ENCODE peak calls at places on chromosomes 12 and 14, in eight cellular contexts. L is progenitor cell of endocrine pancreas, H is HCT116, N is NB4, X is fibroblast of the aortic adventitia, E is heart right ventricle, T is uterus, I is breast epithelium. U is an unnamed sample.

GRCh38 chr14:38042356-38042755 is 165.3 kb upstream of the SSTR1 start:
- DNase-seq in L (no peak), H (peak), N (no peak), X (peak), E (no peak), T (no peak), I (no peak), U (no peak)

GRCh38 chr12:75239987-75240386 is 30.3 kb upstream of the KCNC2 start:
- DNase-seq in L (no peak), H (no peak), N (no peak), X (no peak), E (no peak), T (no peak), I (no peak), U (no peak)

GRCh38 chr14:22375321-22375930 is 213.6 kb downstream of the DAD1 start:
- DNase-seq in L (no peak), H (peak), N (peak), X (peak), E (no peak), T (no peak), I (no peak), U (no peak)

GRCh38 chr12:107914460-107914977 is 140.0 kb downstream of the ASCL4 start:
- DNase-seq in L (no peak), H (no peak), N (no peak), X (no peak), E (no peak), T (no peak), I (no peak), U (no peak)

GRCh38 chr14:73153272-73153671 is 17.0 kb downstream of the PSEN1 start:
- DNase-seq in L (no peak), H (no peak), N (no peak), X (peak), E (no peak), T (no peak), I (no peak), U (no peak)

GRCh38 chr12:43148711-43149110 is 403.3 kb downstream of the ADAMTS20 start:
- DNase-seq in L (no peak), H (no peak), N (peak), X (peak), E (no peak), T (no peak), I (no peak), U (no peak)

GRCh38 chr14:50462111-50462510 is 65.4 kb upstream of the CDKL1 start:
- DNase-seq in L (no peak), H (no peak), N (no peak), X (no peak), E (no peak), T (no peak), I (no peak), U (no peak)

GRCh38 chr12:25984759-25985158 is 26.3 kb downstream of the RASSF8 start:
- DNase-seq in L (no peak), H (no peak), N (no peak), X (no peak), E (no peak), T (no peak), I (no peak), U (no peak)

GRCh38 chr14:35435177-35435576 is 30.6 kb upstream of the NFKBIA start:
- DNase-seq in L (no peak), H (no peak), N (no peak), X (peak), E (no peak), T (no peak), I (no peak), U (no peak)

GRCh38 chr14:35441160-35441559 is 36.6 kb upstream of the NFKBIA start:
- DNase-seq in L (no peak), H (no peak), N (no peak), X (no peak), E (no peak), T (no peak), I (no peak), U (no peak)

GRCh38 chr14:35444104-35444503 is 39.6 kb upstream of the NFKBIA start:
- DNase-seq in L (no peak), H (no peak), N (no peak), X (no peak), E (no peak), T (no peak), I (no peak), U (no peak)

GRCh38 chr14:35438910-35439713 is 34.6 kb upstream of the NFKBIA start:
- DNase-seq in L (no peak), H (peak), N (peak), X (peak), E (no peak), T (no peak), I (no peak), U (no peak)
- TF ChIP-seq CTCF in L (peak), H (peak), N (peak), X (peak), E (peak), T (no peak), I (no peak), U (peak)

GRCh38 chr12:45292486-45293195 is 76.7 kb downstream of the ANO6 start:
- DNase-seq in L (no peak), H (no peak), N (no peak), X (no peak), E (no peak), T (peak), I (peak), U (no peak)
- TF ChIP-seq CTCF in L (no peak), H (no peak), N (no peak), X (no peak), E (no peak), T (no peak), I (no peak), U (no peak)

GRCh38 chr12:68081561-68081960 is 78.0 kb downstream of the IFNG start:
- DNase-seq in L (no peak), H (no peak), N (no peak), X (no peak), E (no peak), T (no peak), I (no peak), U (no peak)

GRCh38 chr12:68074294-68075027 is 85.1 kb downstream of the IFNG start:
- DNase-seq in L (no peak), H (no peak), N (no peak), X (no peak), E (no peak), T (no peak), I (no peak), U (no peak)

GRCh38 chr12:68080577-68080976 is 79.0 kb downstream of the IFNG start:
- DNase-seq in L (no peak), H (no peak), N (no peak), X (no peak), E (no peak), T (no peak), I (no peak), U (no peak)

GRCh38 chr12:68075416-68075815 is 84.1 kb downstream of the IFNG start:
- DNase-seq in L (no peak), H (no peak), N (no peak), X (no peak), E (no peak), T (no peak), I (no peak), U (no peak)

GRCh38 chr12:68078737-68079136 is 80.8 kb downstream of the IFNG start:
- DNase-seq in L (no peak), H (no peak), N (no peak), X (no peak), E (no peak), T (no peak), I (no peak), U (no peak)
- TF ChIP-seq CTCF in L (no peak), H (no peak), N (no peak), X (no peak), E (no peak), T (no peak), I (no peak), U (no peak)

GRCh38 chr12:64694130-64695078 is 64.8 kb downstream of the GNS start:
- DNase-seq in L (no peak), H (no peak), N (no peak), X (no peak), E (no peak), T (peak), I (no peak), U (no peak)

GRCh38 chr12:64688715-64689114 is 70.5 kb downstream of the GNS start:
- DNase-seq in L (no peak), H (no peak), N (no peak), X (no peak), E (no peak), T (no peak), I (no peak), U (no peak)

GRCh38 chr12:64691793-64692583 is 67.2 kb downstream of the GNS start:
- DNase-seq in L (no peak), H (no peak), N (no peak), X (no peak), E (no peak), T (no peak), I (no peak), U (no peak)

GRCh38 chr12:64687816-64688599 is 71.2 kb downstream of the GNS start:
- DNase-seq in L (no peak), H (no peak), N (peak), X (no peak), E (no peak), T (no peak), I (no peak), U (no peak)

GRCh38 chr12:64691227-64691792 is 67.9 kb downstream of the GNS start:
- DNase-seq in L (no peak), H (no peak), N (no peak), X (no peak), E (no peak), T (no peak), I (no peak), U (no peak)
- TF ChIP-seq CTCF in L (no peak), H (no peak), N (no peak), X (no peak), E (no peak), T (no peak), I (no peak), U (no peak)

DNA sequence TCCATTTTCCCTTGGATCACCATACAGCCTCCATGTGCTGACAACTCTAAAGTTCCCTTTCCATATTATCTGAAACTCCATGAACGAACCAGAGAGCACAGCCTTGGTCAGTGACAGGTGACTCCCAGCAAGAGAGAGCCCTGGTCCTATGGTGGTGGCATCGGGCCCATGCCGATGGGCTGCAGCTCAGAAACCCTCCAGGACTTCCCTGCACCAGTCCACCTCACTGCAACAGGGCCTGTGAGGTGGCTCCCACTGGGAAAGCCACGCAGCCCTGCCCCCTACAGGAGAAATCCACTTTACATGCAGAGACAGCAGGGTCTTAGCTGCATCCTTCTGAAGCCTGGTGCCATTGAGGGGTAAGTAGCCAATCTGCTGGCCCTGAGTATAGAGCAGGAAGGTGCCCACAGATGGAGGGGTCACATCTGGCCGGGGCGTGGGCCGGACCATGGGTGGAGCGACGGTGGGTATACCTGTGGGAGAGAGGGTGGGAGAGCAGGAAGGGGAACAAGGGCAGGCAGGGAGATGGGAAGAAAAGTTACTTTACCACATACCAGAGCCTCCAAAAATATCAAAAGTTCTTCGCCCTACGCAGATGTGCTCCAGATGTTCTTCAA is 24.7 kb downstream of the RTRAF start:
- DNase-seq in L (peak), H (no peak), N (peak), X (no peak), E (no peak), T (no peak), I (no peak), U (no peak)
- TF ChIP-seq CTCF in L (peak), H (peak), N (peak), X (peak), E (peak), T (no peak), I (no peak), U (peak)